ENCODE peak calls at places on chromosomes 12 and 14, in four cellular contexts. I is Daoy, W is activated T-helper 1 cell treated with Interleukin-2 at 50 U/mL for 16 hours, G is Caki2. A is an unnamed sample.

GRCh38 chr12:124422570-124423523 is 128.0 kb downstream of the RFLNA start:
- DNase-seq in G (peak; percentile 87), I (peak; percentile 95), W (no peak), A (peak; percentile 87)

GRCh38 chr12:58860788-58861240 is 59.5 kb downstream of the LRIG3 start:
- DNase-seq in I (no peak), W (no peak), G (no peak), A (no peak)

GRCh38 chr14:67228325-67228984 is 12.8 kb upstream of the PALS1 start:
- DNase-seq in I (peak; percentile 17), G (no peak), W (no peak), A (no peak)

GRCh38 chr12:32515137-32515860 is 115.9 kb downstream of the FGD4 start:
- DNase-seq in G (no peak), W (no peak), I (no peak), A (no peak)

GRCh38 chr12:128047266-128048060 is 219.5 kb upstream of the TMEM132C start:
- DNase-seq in G (no peak), I (no peak), W (no peak), A (no peak)

GRCh38 chr14:79011091-79011919 is 841.1 kb downstream of the NRXN3 start:
- DNase-seq in G (no peak), I (peak; percentile 13), W (no peak), A (no peak)

GRCh38 chr14:65916055-65916454 is 503.5 kb downstream of the FUT8 start:
- DNase-seq in W (no peak), I (no peak), G (no peak), A (no peak)

GRCh38 chr12:130671556-130671955 is 44.5 kb downstream of the RIMBP2 start:
- DNase-seq in I (no peak), W (no peak), G (no peak), A (no peak)

GRCh38 chr12:57852620-57853509 is 6.3 kb upstream of the CTDSP2 start:
- DNase-seq in G (no peak), W (no peak), I (no peak), A (no peak)

GRCh38 chr12:47886471-47887240 is 18.1 kb downstream of the VDR start:
- DNase-seq in I (no peak), G (no peak), W (no peak), A (no peak)

GRCh38 chr14:88346048-88346639 is 23.1 kb upstream of the KCNK10 start:
- DNase-seq in I (peak; percentile 45), G (no peak), W (no peak), A (no peak)

GRCh38 chr12:100229036-100229635 is 28.5 kb downstream of the ACTR6 start:
- DNase-seq in G (peak; percentile 3), I (peak; percentile 13), W (no peak), A (no peak)

GRCh38 chr14:59427653-59428578 is 37.3 kb downstream of the GPR135 start:
- DNase-seq in G (no peak), W (no peak), I (peak; percentile 45), A (peak; percentile 26)

GRCh38 chr14:36055681-36056225 is 120.8 kb downstream of the PTCSC3 start:
- DNase-seq in G (no peak), I (peak; percentile 33), W (no peak), A (no peak)

GRCh38 chr12:57459750-57460400 is at the start of gene GLI1:
- DNase-seq in W (no peak), I (peak; percentile 39), G (no peak), A (no peak)

GRCh38 chr12:55983229-55983849 is 9.5 kb downstream of the RAB5B start:
- DNase-seq in W (no peak), I (no peak), G (no peak), A (no peak)